ENCODE peak calls at places on chromosomes 12 and 14, in eight cellular contexts. O, M, G, W, R, Y, H and J are unnamed samples.

GRCh38 chr12:130775953-130776856 is 60.1 kb upstream of the RIMBP2 start:
- DNase-seq in O (peak; percentile 48), M (no peak), G (peak; percentile 27), W (no peak), R (peak; percentile 69), Y (no peak), H (peak; percentile 39), J (no peak)

GRCh38 chr14:32510815-32511214 is 181.7 kb downstream of the AKAP6 start:
- DNase-seq in O (no peak), M (no peak), G (no peak), W (no peak), R (no peak), Y (no peak), H (no peak), J (no peak)

GRCh38 chr12:22312336-22312735 is 22.2 kb downstream of the ST8SIA1 start:
- DNase-seq in O (no peak), M (no peak), G (no peak), W (no peak), R (no peak), Y (no peak), H (no peak), J (no peak)

GRCh38 chr14:68795602-68796417 is 2.9 kb upstream of the ZFP36L1 start:
- DNase-seq in O (peak; percentile 90), M (peak; percentile 85), G (peak; percentile 84), W (peak; percentile 95), R (peak; percentile 76), Y (peak; percentile 83), H (peak; percentile 85), J (peak; percentile 88)

GRCh38 chr12:30939234-30939633 is 12.7 kb downstream of the TSPAN11 start:
- DNase-seq in O (no peak), M (no peak), G (no peak), W (no peak), R (no peak), Y (no peak), H (no peak), J (no peak)

GRCh38 chr12:113470871-113471618 is 626 bp downstream of the LHX5 start:
- DNase-seq in O (no peak), M (no peak), G (no peak), W (no peak), R (peak; percentile 24), Y (no peak), H (no peak), J (no peak)

GRCh38 chr14:30638926-30639325 is 16.8 kb downstream of the SCFD1 start:
- DNase-seq in O (no peak), M (no peak), G (no peak), W (no peak), R (no peak), Y (no peak), H (no peak), J (no peak)

GRCh38 chr14:56359245-56359644 is 220.4 kb upstream of the TMEM260 start:
- DNase-seq in O (no peak), M (no peak), G (no peak), W (no peak), R (no peak), Y (no peak), H (no peak), J (no peak)

DNA sequence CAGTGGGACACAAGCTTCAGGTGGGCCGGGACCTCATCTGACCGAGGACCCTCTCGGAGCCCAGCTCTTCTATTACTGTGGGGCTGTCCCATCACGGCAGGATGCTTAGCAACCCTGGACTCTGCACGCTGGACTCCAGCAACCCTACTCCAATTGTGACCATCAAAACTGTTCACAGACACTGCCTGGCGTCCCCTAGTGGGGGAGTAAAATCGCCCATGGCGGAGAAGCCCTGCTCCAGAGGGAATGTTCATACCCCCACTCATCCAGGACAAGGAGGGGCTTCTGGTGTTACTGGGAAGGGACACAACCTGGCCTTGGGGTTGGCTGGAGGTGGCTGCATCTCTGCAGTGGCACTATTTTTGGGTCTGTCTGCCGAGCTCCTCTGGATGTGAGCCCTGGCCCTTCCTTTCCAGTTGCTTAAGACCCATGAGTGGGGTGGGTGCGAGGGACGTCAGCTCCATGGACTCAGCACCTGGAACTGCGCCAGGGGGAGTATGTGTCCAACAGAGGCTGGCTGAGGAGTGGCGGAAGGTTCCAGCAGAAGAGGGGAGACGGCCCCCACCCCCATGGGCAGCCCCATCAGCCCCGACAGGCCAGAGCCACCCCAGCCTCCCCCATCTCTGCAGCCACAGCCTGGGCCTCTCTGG is 103.8 kb downstream of the RFLNA start:
- DNase-seq in O (no peak), M (peak; percentile 48), G (peak; percentile 21), W (peak; percentile 96), R (no peak), Y (no peak), H (peak; percentile 87), J (no peak)
- TF ChIP-seq CTCF in O (no peak), M (no peak), G (no peak), W (no peak), R (no peak), Y (no peak), H (peak; percentile 10), J (no peak)

DNA sequence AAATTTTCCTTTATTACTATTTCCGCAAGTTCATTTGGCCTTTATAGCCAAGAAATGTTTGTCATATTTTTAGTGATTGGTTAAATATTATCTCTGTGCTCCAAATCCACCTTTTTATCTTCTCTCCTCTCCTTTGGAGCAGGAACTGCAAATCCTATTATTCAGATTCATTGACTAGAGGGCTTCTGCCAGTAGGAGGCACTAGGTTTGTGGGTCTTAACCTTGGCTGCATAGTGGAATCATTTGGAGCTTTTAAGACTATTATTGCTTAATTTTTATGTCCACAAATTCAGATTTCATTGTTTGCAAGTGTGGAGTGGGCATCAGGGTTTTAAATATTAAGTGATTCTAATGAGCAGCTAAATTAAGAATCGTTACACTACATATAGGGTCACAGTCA is 75.3 kb upstream of the SYT10 start:
- DNase-seq in O (no peak), M (no peak), G (no peak), W (no peak), R (no peak), Y (no peak), H (no peak), J (no peak)
- TF ChIP-seq CTCF in O (peak; percentile 22), M (no peak), G (no peak), W (no peak), R (peak; percentile 14), Y (no peak), H (no peak), J (no peak)

GRCh38 chr12:43840338-43840737 is 4.5 kb downstream of the TMEM117 start:
- DNase-seq in O (no peak), M (no peak), G (no peak), W (no peak), R (no peak), Y (no peak), H (no peak), J (no peak)

GRCh38 chr12:43832506-43833168 is 3.2 kb upstream of the TMEM117 start:
- DNase-seq in O (no peak), M (no peak), G (no peak), W (no peak), R (no peak), Y (no peak), H (no peak), J (no peak)

GRCh38 chr12:43836455-43836989 is 641 bp downstream of the TMEM117 start:
- DNase-seq in O (no peak), M (no peak), G (peak; percentile 16), W (no peak), R (no peak), Y (no peak), H (no peak), J (no peak)

GRCh38 chr12:43835264-43835655 is 621 bp upstream of the TMEM117 start:
- DNase-seq in O (no peak), M (no peak), G (no peak), W (no peak), R (no peak), Y (peak; percentile 11), H (no peak), J (no peak)

DNA sequence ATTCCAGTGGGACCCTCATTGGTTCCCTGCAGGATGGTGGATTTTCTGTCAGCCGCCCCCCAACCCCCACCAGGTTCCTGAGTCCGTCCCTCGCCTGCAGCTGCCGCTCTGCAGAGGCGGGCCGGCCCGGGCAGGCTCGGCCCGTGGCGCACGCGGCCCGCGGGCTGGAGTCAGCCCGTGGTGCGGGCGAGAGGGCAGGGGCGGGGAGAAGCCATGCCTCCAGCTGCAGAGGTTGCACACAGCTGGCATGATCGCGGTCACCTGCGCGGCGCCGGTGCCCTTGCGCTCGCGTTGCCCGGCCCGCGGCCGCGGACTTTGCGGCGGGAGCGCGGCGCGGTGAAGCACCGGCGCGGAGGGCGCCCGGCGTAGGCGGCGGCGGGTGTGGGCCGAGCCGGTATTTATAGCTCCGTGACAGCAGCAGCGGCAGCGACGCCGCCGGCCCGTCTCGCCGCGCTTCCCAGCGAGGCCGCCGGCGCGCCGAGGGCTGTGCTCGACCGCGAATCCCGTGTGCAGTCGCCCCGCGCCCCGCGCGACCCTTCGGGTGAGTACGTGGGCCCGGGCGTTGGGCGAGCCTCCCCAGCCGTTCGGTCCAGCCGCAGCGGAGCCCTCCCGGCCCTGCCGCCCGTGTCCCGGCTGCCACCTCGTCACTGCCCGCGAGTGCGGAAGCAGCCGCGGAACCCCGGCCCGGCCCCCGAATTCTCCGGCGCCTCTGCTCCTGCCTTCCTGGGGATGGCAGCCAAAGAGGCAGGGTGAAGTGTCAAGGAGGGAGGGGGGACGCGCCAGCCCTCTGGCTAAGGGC is at the start of gene TMEM117:
- DNase-seq in O (peak; percentile 78), M (peak; percentile 70), G (peak; percentile 74), W (peak; percentile 84), R (peak; percentile 48), Y (peak; percentile 87), H (peak; percentile 81), J (peak; percentile 40)
- TF ChIP-seq CTCF in O (no peak), M (no peak), G (no peak), W (no peak), R (no peak), Y (no peak), H (no peak), J (no peak)

DNA sequence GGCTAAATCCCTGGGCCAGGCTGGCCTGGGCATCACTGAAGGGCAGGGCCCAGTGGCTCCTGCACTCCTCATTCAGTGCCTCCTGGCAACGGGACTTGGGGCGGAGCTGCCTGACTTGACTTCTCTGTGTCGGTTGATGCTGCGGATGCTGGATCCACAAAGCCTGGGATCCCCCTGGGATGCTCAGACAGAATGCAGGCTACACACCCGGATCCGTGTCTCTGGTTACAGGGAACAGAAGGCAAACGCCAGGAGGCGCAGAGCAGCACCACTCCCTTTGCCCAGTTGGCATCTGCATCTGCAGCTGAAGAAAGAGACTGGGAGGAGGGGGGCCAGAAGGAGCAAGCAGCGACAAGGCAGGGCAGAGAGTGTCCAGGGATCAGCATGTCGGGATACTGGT is 154.5 kb upstream of the FKBP4 start:
- DNase-seq in O (no peak), M (no peak), G (no peak), W (peak; percentile 65), R (no peak), Y (no peak), H (peak; percentile 35), J (no peak)
- TF ChIP-seq CTCF in O (no peak), M (no peak), G (no peak), W (no peak), R (no peak), Y (no peak), H (peak; percentile 5), J (no peak)

GRCh38 chr12:45257185-45257585 is 41.3 kb downstream of the ANO6 start:
- DNase-seq in O (no peak), M (no peak), G (no peak), W (no peak), R (no peak), Y (no peak), H (no peak), J (no peak)
- TF ChIP-seq CTCF in O (no peak), M (no peak), G (no peak), W (no peak), R (no peak), Y (no peak), H (no peak), J (no peak)